ENCODE peak calls at places on chromosomes 16 and 17, in seven cellular contexts. One of them, this sample, is unnamed.

GRCh38 chr17:38982858-38983746 is 15.9 kb upstream of the FBXO47 start:
- DNase-seq in HCT116: peak
- DNase-seq in A549: peak
- DNase-seq in esophagus muscularis mucosa: no peak
- DNase-seq in suprapubic skin: no peak
- DNase-seq in stomach: peak
- DNase-seq in heart left ventricle: peak
- DNase-seq in this sample: peak

GRCh38 chr17:47802341-47803022 is 19.1 kb downstream of the OSBPL7 start:
- DNase-seq in HCT116: peak
- DNase-seq in suprapubic skin: peak
- DNase-seq in heart left ventricle: no peak
- DNase-seq in A549: peak
- DNase-seq in esophagus muscularis mucosa: no peak
- DNase-seq in stomach: peak
- DNase-seq in this sample: peak

GRCh38 chr17:28335201-28335958 is at the start of the genes IFT20 and TNFAIP1:
- DNase-seq in suprapubic skin: peak
- DNase-seq in HCT116: peak
- DNase-seq in stomach: peak
- DNase-seq in esophagus muscularis mucosa: peak
- DNase-seq in heart left ventricle: peak
- DNase-seq in A549: peak
- DNase-seq in this sample: peak

GRCh38 chr17:69684251-69684650 is 269.8 kb downstream of the MAP2K6 start:
- DNase-seq in esophagus muscularis mucosa: no peak
- DNase-seq in A549: no peak
- DNase-seq in suprapubic skin: no peak
- DNase-seq in HCT116: no peak
- DNase-seq in heart left ventricle: no peak
- DNase-seq in stomach: no peak
- DNase-seq in this sample: no peak

GRCh38 chr17:15886221-15886620 is 58.7 kb upstream of the ADORA2B start:
- DNase-seq in suprapubic skin: no peak
- DNase-seq in HCT116: no peak
- DNase-seq in stomach: no peak
- DNase-seq in A549: no peak
- DNase-seq in heart left ventricle: no peak
- DNase-seq in esophagus muscularis mucosa: no peak
- DNase-seq in this sample: no peak

GRCh38 chr16:28915181-28915580 is 9.9 kb downstream of the RABEP2 start:
- DNase-seq in esophagus muscularis mucosa: no peak
- DNase-seq in suprapubic skin: no peak
- DNase-seq in HCT116: no peak
- DNase-seq in heart left ventricle: no peak
- DNase-seq in A549: no peak
- DNase-seq in stomach: no peak
- DNase-seq in this sample: peak

GRCh38 chr17:51035436-51035835 is 85.2 kb downstream of the SPAG9 start:
- DNase-seq in stomach: no peak
- DNase-seq in HCT116: no peak
- DNase-seq in heart left ventricle: no peak
- DNase-seq in esophagus muscularis mucosa: no peak
- DNase-seq in suprapubic skin: no peak
- DNase-seq in A549: no peak
- DNase-seq in this sample: no peak

GRCh38 chr17:7835818-7836595 is 2.0 kb downstream of the KDM6B start:
- DNase-seq in HCT116: no peak
- DNase-seq in esophagus muscularis mucosa: peak
- DNase-seq in stomach: peak
- DNase-seq in suprapubic skin: no peak
- DNase-seq in A549: peak
- DNase-seq in heart left ventricle: peak
- DNase-seq in this sample: no peak

GRCh38 chr17:4520881-4521600 is 22.4 kb downstream of the SPNS2 start:
- DNase-seq in HCT116: no peak
- DNase-seq in stomach: peak
- DNase-seq in esophagus muscularis mucosa: no peak
- DNase-seq in heart left ventricle: no peak
- DNase-seq in A549: no peak
- DNase-seq in suprapubic skin: no peak
- DNase-seq in this sample: no peak

GRCh38 chr17:27577884-27578717 is 52.9 kb upstream of the LGALS9 start:
- DNase-seq in esophagus muscularis mucosa: no peak
- DNase-seq in HCT116: no peak
- DNase-seq in suprapubic skin: no peak
- DNase-seq in A549: no peak
- DNase-seq in heart left ventricle: peak
- DNase-seq in stomach: no peak
- DNase-seq in this sample: no peak

GRCh38 chr17:37742114-37742761 is 2.6 kb downstream of the HNF1B start:
- DNase-seq in stomach: peak
- DNase-seq in suprapubic skin: no peak
- DNase-seq in HCT116: no peak
- DNase-seq in A549: peak
- DNase-seq in heart left ventricle: no peak
- DNase-seq in esophagus muscularis mucosa: no peak
- DNase-seq in this sample: no peak

GRCh38 chr17:31687505-31688126 is 171.4 kb downstream of the COPRS start:
- DNase-seq in A549: no peak
- DNase-seq in esophagus muscularis mucosa: no peak
- DNase-seq in heart left ventricle: no peak
- DNase-seq in suprapubic skin: no peak
- DNase-seq in HCT116: no peak
- DNase-seq in stomach: no peak
- DNase-seq in this sample: no peak

GRCh38 chr17:61487668-61488595 is 35.7 kb downstream of the TBX4 start:
- DNase-seq in stomach: peak
- DNase-seq in suprapubic skin: peak
- DNase-seq in HCT116: no peak
- DNase-seq in heart left ventricle: no peak
- DNase-seq in A549: no peak
- DNase-seq in esophagus muscularis mucosa: no peak
- DNase-seq in this sample: no peak

GRCh38 chr17:51537996-51538550 is 277.7 kb downstream of the UTP18 start:
- DNase-seq in A549: no peak
- DNase-seq in suprapubic skin: no peak
- DNase-seq in stomach: no peak
- DNase-seq in esophagus muscularis mucosa: no peak
- DNase-seq in heart left ventricle: no peak
- DNase-seq in HCT116: no peak
- DNase-seq in this sample: no peak

GRCh38 chr16:6961704-6962103 is 370.9 kb upstream of the RBFOX1 start:
- DNase-seq in HCT116: no peak
- DNase-seq in stomach: no peak
- DNase-seq in heart left ventricle: no peak
- DNase-seq in esophagus muscularis mucosa: no peak
- DNase-seq in suprapubic skin: no peak
- DNase-seq in A549: no peak
- DNase-seq in this sample: no peak

GRCh38 chr16:13298676-13299075 is 397.3 kb downstream of the SHISA9 start:
- DNase-seq in stomach: no peak
- DNase-seq in suprapubic skin: no peak
- DNase-seq in esophagus muscularis mucosa: no peak
- DNase-seq in A549: no peak
- DNase-seq in HCT116: no peak
- DNase-seq in heart left ventricle: no peak
- DNase-seq in this sample: no peak

GRCh38 chr16:14015017-14015416 is 56.1 kb upstream of the MRTFB start:
- DNase-seq in A549: no peak
- DNase-seq in esophagus muscularis mucosa: no peak
- DNase-seq in stomach: no peak
- DNase-seq in HCT116: no peak
- DNase-seq in suprapubic skin: no peak
- DNase-seq in heart left ventricle: no peak
- DNase-seq in this sample: no peak

GRCh38 chr17:74981979-74982662 is 5.3 kb upstream of the CDR2L start:
- DNase-seq in A549: peak
- DNase-seq in esophagus muscularis mucosa: no peak
- DNase-seq in stomach: peak
- DNase-seq in heart left ventricle: peak
- DNase-seq in HCT116: peak
- DNase-seq in suprapubic skin: peak
- DNase-seq in this sample: peak

GRCh38 chr17:55668581-55668980 is 54.1 kb downstream of the TMEM100 start:
- DNase-seq in HCT116: no peak
- DNase-seq in suprapubic skin: no peak
- DNase-seq in heart left ventricle: no peak
- DNase-seq in stomach: no peak
- DNase-seq in esophagus muscularis mucosa: no peak
- DNase-seq in A549: no peak
- DNase-seq in this sample: no peak

GRCh38 chr17:39759204-39759603 is 21.5 kb downstream of the GRB7 start:
- DNase-seq in heart left ventricle: no peak
- DNase-seq in suprapubic skin: no peak
- DNase-seq in HCT116: no peak
- DNase-seq in stomach: no peak
- DNase-seq in A549: no peak
- DNase-seq in esophagus muscularis mucosa: no peak
- DNase-seq in this sample: no peak

GRCh38 chr16:8887438-8887765 is 5.3 kb downstream of the LITAFD start:
- DNase-seq in esophagus muscularis mucosa: no peak
- DNase-seq in heart left ventricle: no peak
- DNase-seq in A549: no peak
- DNase-seq in HCT116: no peak
- DNase-seq in stomach: no peak
- DNase-seq in suprapubic skin: no peak
- DNase-seq in this sample: no peak
- TF ChIP-seq POLR2A in esophagus muscularis mucosa: no peak
- TF ChIP-seq POLR2A in heart left ventricle: no peak
- TF ChIP-seq POLR2A in A549: no peak
- TF ChIP-seq POLR2A in HCT116: no peak
- TF ChIP-seq POLR2A in stomach: no peak
- TF ChIP-seq POLR2A in suprapubic skin: no peak
- TF ChIP-seq POLR2A in this sample: no peak

GRCh38 chr17:17122781-17123483 is 80.7 kb downstream of the MPRIP start:
- DNase-seq in esophagus muscularis mucosa: no peak
- DNase-seq in A549: no peak
- DNase-seq in HCT116: no peak
- DNase-seq in stomach: no peak
- DNase-seq in heart left ventricle: no peak
- DNase-seq in suprapubic skin: no peak
- DNase-seq in this sample: no peak

GRCh38 chr17:17119533-17119932 is 77.3 kb downstream of the MPRIP start:
- DNase-seq in A549: no peak
- DNase-seq in esophagus muscularis mucosa: no peak
- DNase-seq in suprapubic skin: no peak
- DNase-seq in heart left ventricle: no peak
- DNase-seq in stomach: peak
- DNase-seq in HCT116: no peak
- DNase-seq in this sample: peak

GRCh38 chr17:17120716-17121115 is 78.5 kb downstream of the MPRIP start:
- DNase-seq in stomach: no peak
- DNase-seq in esophagus muscularis mucosa: no peak
- DNase-seq in suprapubic skin: no peak
- DNase-seq in HCT116: no peak
- DNase-seq in heart left ventricle: no peak
- DNase-seq in A549: no peak
- DNase-seq in this sample: no peak

GRCh38 chr17:17120294-17120693 is 78.0 kb downstream of the MPRIP start:
- DNase-seq in heart left ventricle: no peak
- DNase-seq in stomach: no peak
- DNase-seq in HCT116: no peak
- DNase-seq in esophagus muscularis mucosa: no peak
- DNase-seq in suprapubic skin: no peak
- DNase-seq in A549: no peak
- DNase-seq in this sample: no peak

DNA sequence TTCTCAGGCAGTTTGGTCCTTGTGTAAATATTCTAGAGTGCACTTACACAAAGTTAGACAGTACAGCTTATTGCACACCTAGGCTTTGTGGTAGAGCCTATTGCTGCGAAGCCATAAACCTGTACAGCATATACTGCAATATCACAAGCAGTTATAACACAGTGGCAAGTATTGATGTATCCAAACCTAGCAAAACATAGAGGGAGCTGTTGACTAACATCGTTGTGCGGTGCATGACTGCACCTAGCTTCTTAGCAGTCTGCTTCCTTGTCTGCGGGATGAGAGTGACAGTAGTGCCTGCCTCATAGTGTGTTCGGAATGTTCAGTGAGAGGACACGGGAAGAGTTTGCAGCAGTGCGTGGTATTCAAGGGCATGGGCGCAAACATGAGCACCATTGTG is 78.9 kb downstream of the MPRIP start:
- DNase-seq in HCT116: no peak
- DNase-seq in A549: no peak
- DNase-seq in heart left ventricle: no peak
- DNase-seq in suprapubic skin: no peak
- DNase-seq in stomach: no peak
- DNase-seq in esophagus muscularis mucosa: no peak
- DNase-seq in this sample: no peak
- TF ChIP-seq POLR2A in HCT116: no peak
- TF ChIP-seq POLR2A in A549: no peak
- TF ChIP-seq POLR2A in heart left ventricle: no peak
- TF ChIP-seq POLR2A in suprapubic skin: no peak
- TF ChIP-seq POLR2A in stomach: no peak
- TF ChIP-seq POLR2A in esophagus muscularis mucosa: no peak
- TF ChIP-seq POLR2A in this sample: no peak

DNA sequence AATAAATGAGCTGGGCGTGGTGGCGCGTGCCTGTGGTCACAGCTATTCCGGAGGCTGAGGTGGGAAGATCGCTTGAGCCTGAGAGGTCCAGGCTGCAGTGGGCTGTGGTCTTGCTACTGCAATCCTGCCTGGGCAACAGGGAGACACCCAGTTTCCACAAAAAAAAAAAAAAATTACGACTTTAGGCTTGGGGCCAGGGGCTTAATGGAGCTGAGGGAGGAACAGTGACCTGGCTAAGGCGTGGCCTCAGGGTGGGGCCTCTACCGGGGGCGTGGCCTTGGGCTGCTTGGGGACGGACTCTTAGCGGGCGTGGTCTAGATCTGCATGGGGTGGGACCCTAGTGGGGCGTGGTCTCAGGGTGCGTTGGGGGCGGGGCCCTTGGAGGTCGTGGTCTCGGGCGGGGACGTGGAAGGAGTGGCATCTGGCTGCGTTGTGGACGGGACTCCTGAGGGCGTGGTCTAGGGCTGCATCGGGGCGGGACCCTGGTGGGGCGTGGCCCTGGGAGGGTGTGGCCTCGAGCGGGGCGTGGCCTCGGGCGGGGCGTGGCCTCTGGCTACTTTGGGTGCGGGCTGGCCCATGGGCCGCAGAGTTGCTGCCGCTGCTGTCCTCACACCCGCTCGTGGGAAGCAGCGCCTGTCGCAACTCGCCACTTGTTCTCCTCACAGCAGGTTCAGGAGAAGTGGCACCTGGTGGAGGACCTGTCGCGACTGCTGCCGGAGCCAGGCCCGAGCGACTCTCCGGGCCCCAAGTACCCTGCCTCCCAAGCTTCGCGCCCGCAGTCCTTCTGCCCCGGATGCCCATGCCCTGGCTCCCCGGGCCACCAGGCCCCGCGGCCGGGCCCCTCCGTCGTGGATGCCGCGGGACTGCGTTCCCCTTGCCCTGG is 5.8 kb upstream of the C17orf99 start:
- DNase-seq in HCT116: peak
- DNase-seq in heart left ventricle: peak
- DNase-seq in esophagus muscularis mucosa: peak
- DNase-seq in stomach: peak
- DNase-seq in A549: peak
- DNase-seq in suprapubic skin: peak
- DNase-seq in this sample: peak
- TF ChIP-seq POLR2A in HCT116: no peak
- TF ChIP-seq POLR2A in heart left ventricle: no peak
- TF ChIP-seq POLR2A in esophagus muscularis mucosa: no peak
- TF ChIP-seq POLR2A in stomach: no peak
- TF ChIP-seq POLR2A in A549: peak
- TF ChIP-seq POLR2A in suprapubic skin: peak
- TF ChIP-seq POLR2A in this sample: no peak

GRCh38 chr16:84728853-84729424 is 29.1 kb downstream of the USP10 start:
- DNase-seq in esophagus muscularis mucosa: no peak
- DNase-seq in heart left ventricle: no peak
- DNase-seq in stomach: no peak
- DNase-seq in A549: no peak
- DNase-seq in HCT116: no peak
- DNase-seq in suprapubic skin: no peak
- DNase-seq in this sample: no peak
- TF ChIP-seq POLR2A in esophagus muscularis mucosa: no peak
- TF ChIP-seq POLR2A in heart left ventricle: no peak
- TF ChIP-seq POLR2A in stomach: no peak
- TF ChIP-seq POLR2A in A549: no peak
- TF ChIP-seq POLR2A in HCT116: no peak
- TF ChIP-seq POLR2A in suprapubic skin: no peak
- TF ChIP-seq POLR2A in this sample: no peak